ENCODE peak calls at places on chromosome 13, in seven cellular contexts. A is stomach, N is sigmoid colon, U is A549, E is ovary, J is HepG2, W is SK-N-SH. I is an unnamed sample.

GRCh38 chr13:111789420-111789819 is 277.5 kb upstream of the SOX1 start:
- DNase-seq in A (no peak), N (no peak), U (no peak), E (no peak), J (no peak), W (no peak), I (no peak)

GRCh38 chr13:99307648-99308339 is 595 bp upstream of the GPR183 start:
- DNase-seq in A (no peak), N (no peak), U (no peak), E (no peak), J (no peak), W (no peak), I (no peak)

GRCh38 chr13:103694033-103694432 is 627.8 kb upstream of the SLC10A2 start:
- DNase-seq in A (no peak), N (no peak), U (no peak), E (no peak), J (no peak), W (no peak), I (no peak)

GRCh38 chr13:43720780-43721397 is 65.9 kb downstream of the ENOX1 start:
- DNase-seq in A (no peak), N (no peak), U (no peak), E (no peak), J (no peak), W (no peak), I (no peak)

GRCh38 chr13:108895220-108895704 is 265.9 kb downstream of the MYO16 start:
- DNase-seq in A (no peak), N (no peak), U (no peak), E (no peak), J (peak; percentile 36), W (peak; percentile 38), I (no peak)

GRCh38 chr13:94997126-94997525 is 284.8 kb upstream of the SOX21 start:
- DNase-seq in A (no peak), N (no peak), U (no peak), E (no peak), J (no peak), W (no peak), I (no peak)

GRCh38 chr13:38804536-38804935 is 117.7 kb downstream of the FREM2 start:
- DNase-seq in A (no peak), N (no peak), U (no peak), E (no peak), J (no peak), W (no peak), I (no peak)

GRCh38 chr13:71758823-71759222 is 108.2 kb downstream of the DACH1 start:
- DNase-seq in A (no peak), N (no peak), U (no peak), E (no peak), J (no peak), W (peak; percentile 11), I (no peak)

GRCh38 chr13:105940882-105941281 is 594.6 kb downstream of the EFNB2 start:
- DNase-seq in A (no peak), N (no peak), U (no peak), E (no peak), J (no peak), W (no peak), I (no peak)

GRCh38 chr13:52830946-52831345 is 17.5 kb downstream of the PCDH8 start:
- DNase-seq in A (no peak), N (no peak), U (no peak), E (no peak), J (no peak), W (no peak), I (no peak)

GRCh38 chr13:30410705-30411125 is 11.6 kb upstream of the UBE2L5 start:
- DNase-seq in A (no peak), N (no peak), U (no peak), E (no peak), J (no peak), W (no peak), I (no peak)

GRCh38 chr13:67372868-67373464 is 142.8 kb upstream of the PCDH9 start:
- DNase-seq in A (no peak), N (no peak), U (no peak), E (no peak), J (no peak), W (no peak), I (no peak)
- TF ChIP-seq EP300 in A (no peak), N (no peak), U (no peak), E (no peak), J (no peak), W (no peak), I (no peak)

GRCh38 chr13:113472355-113473025 is 18.0 kb downstream of the DCUN1D2 start:
- DNase-seq in A (no peak), N (no peak), U (no peak), E (no peak), J (no peak), W (no peak), I (no peak)

GRCh38 chr13:113471844-113472243 is 18.6 kb upstream of the ADPRHL1 start:
- DNase-seq in A (no peak), N (no peak), U (no peak), E (no peak), J (no peak), W (no peak), I (no peak)

GRCh38 chr13:113475911-113476310 is 14.6 kb downstream of the DCUN1D2 start:
- DNase-seq in A (no peak), N (no peak), U (no peak), E (no peak), J (no peak), W (no peak), I (no peak)

GRCh38 chr13:113475280-113475679 is 15.2 kb downstream of the DCUN1D2 start:
- DNase-seq in A (no peak), N (no peak), U (no peak), E (no peak), J (no peak), W (no peak), I (no peak)

DNA sequence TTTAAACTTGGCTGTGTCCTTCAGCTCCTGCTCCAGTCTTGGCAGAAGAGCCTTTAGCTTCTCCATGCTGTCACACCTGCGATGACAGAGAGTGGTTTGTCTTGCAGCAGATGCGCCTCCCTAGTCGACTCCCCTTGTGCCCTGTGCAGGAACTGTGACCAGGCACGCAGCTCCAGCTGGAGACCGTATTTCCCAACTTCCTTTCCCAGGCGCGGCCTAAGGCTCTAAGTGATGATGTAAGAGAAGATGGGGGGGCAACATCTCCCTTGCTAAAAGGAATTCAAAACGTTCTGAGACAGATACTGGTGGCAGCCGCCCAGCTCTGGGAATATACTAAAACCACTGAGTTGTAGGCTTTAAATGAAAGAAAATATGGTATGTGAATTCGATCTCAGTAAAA is 16.3 kb downstream of the DCUN1D2 start:
- DNase-seq in A (no peak), N (no peak), U (no peak), E (no peak), J (no peak), W (no peak), I (no peak)
- TF ChIP-seq CTCF in A (no peak), N (no peak), U (no peak), E (no peak), J (no peak), W (no peak), I (no peak)

DNA sequence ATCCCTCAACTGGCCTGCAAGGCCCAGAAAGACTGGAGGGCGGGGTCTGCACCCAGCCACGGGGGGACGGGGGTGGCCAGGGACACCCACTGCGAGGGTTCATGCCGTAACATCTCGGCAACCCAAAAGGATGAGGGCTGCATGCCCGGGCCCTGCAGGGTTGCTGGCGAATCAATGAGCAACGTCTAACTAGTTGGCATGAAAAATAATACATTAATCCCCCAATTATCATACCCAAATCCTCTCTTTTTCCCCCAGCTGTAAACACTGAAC is 232.2 kb downstream of the TUBA3C start:
- DNase-seq in A (no peak), N (no peak), U (no peak), E (no peak), J (no peak), W (no peak), I (no peak)
- H3K9me3 ChIP-seq in A (peaks cover 10% of the 10 kb centered on the region), N (no peaks in the 10 kb centered on the region), U (no peaks in the 10 kb centered on the region), E (no peaks in the 10 kb centered on the region), J (peaks cover 34% of the 10 kb centered on the region), W (no peaks in the 10 kb centered on the region), I (no peaks in the 10 kb centered on the region)

DNA sequence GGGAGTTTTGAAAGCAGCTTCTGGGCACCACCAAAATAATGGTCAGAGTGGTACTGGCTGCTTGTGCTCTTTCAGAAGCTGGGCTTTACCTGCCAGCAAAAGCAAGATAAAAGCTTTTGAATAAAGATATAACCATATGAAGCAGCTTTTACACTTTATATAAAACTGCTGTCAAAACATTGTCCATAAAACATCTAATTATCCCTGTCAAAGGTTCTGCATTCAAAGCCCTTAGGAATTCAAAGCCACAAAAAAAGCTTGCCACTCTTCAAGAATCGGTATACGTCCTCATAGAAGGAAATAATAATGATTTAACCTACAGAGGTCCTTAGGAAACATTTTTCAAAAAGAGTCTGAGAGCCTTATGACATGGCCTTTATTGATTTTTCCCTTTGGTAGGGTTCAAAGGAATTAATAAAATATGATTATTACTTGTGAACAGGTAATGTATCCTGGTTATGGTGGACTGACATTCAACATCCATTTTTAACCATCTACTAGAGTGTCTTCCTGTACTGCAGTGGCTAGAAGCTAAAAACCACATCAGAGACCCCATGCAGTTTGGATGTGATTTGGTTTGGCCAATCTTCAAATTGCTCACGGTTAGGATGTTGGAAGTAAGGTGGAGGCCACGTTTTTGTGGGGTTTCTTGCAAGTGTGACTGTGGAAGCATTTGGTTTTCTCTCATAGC is 441.7 kb downstream of the DIAPH3 start:
- DNase-seq in A (no peak), N (no peak), U (no peak), E (no peak), J (no peak), W (no peak), I (no peak)
- TF ChIP-seq EP300 in A (no peak), N (no peak), U (no peak), E (no peak), J (no peak), W (no peak), I (no peak)

GRCh38 chr13:93233997-93234416 is 7.4 kb downstream of the GPC6 start:
- DNase-seq in A (no peak), N (no peak), U (no peak), E (no peak), J (peak; percentile 41), W (no peak), I (no peak)
- TF ChIP-seq CTCF in A (no peak), N (no peak), U (no peak), E (no peak), J (peak; percentile 77), W (no peak), I (no peak)

I was measured in tibial nerve.